ENCODE peak calls at places on chromosomes 13 and 19, in six cellular contexts. One of them, this sample, is unnamed.

GRCh38 chr13:44732503-44733098 is 156.5 kb upstream of the TSC22D1 start:
- DNase-seq in CD4-positive, alpha-beta T cell: no peak
- DNase-seq in heart right ventricle: no peak
- DNase-seq in breast epithelium: no peak
- DNase-seq in IMR-90: no peak
- DNase-seq in uterus: no peak
- DNase-seq in this sample: no peak

GRCh38 chr13:37187110-37187509 is 81.6 kb upstream of the CSNK1A1L start:
- DNase-seq in CD4-positive, alpha-beta T cell: no peak
- DNase-seq in heart right ventricle: no peak
- DNase-seq in breast epithelium: no peak
- DNase-seq in IMR-90: no peak
- DNase-seq in uterus: no peak
- DNase-seq in this sample: no peak

GRCh38 chr13:24112791-24113190 is 47.7 kb upstream of the SPATA13 start:
- DNase-seq in CD4-positive, alpha-beta T cell: no peak
- DNase-seq in heart right ventricle: no peak
- DNase-seq in breast epithelium: no peak
- DNase-seq in IMR-90: peak; percentile 48
- DNase-seq in uterus: no peak
- DNase-seq in this sample: no peak

GRCh38 chr13:110249326-110249725 is 57.6 kb downstream of the COL4A1 start:
- DNase-seq in CD4-positive, alpha-beta T cell: no peak
- DNase-seq in heart right ventricle: no peak
- DNase-seq in breast epithelium: no peak
- DNase-seq in IMR-90: no peak
- DNase-seq in uterus: no peak
- DNase-seq in this sample: no peak

GRCh38 chr19:30338878-30339623 is 33.1 kb upstream of the ZNF536 start:
- DNase-seq in CD4-positive, alpha-beta T cell: no peak
- DNase-seq in heart right ventricle: no peak
- DNase-seq in breast epithelium: peak; percentile 27
- DNase-seq in IMR-90: no peak
- DNase-seq in uterus: no peak
- DNase-seq in this sample: no peak

GRCh38 chr13:27338816-27339215 is 68.2 kb downstream of the RASL11A start:
- DNase-seq in CD4-positive, alpha-beta T cell: no peak
- DNase-seq in heart right ventricle: no peak
- DNase-seq in breast epithelium: no peak
- DNase-seq in IMR-90: no peak
- DNase-seq in uterus: no peak
- DNase-seq in this sample: no peak

GRCh38 chr19:15424692-15425272 is 6.0 kb upstream of the AKAP8L start:
- DNase-seq in CD4-positive, alpha-beta T cell: no peak
- DNase-seq in heart right ventricle: no peak
- DNase-seq in breast epithelium: no peak
- DNase-seq in IMR-90: no peak
- DNase-seq in uterus: no peak
- DNase-seq in this sample: no peak

GRCh38 chr13:39040206-39040605 is 1.9 kb downstream of the NHLRC3 start:
- DNase-seq in CD4-positive, alpha-beta T cell: no peak
- DNase-seq in heart right ventricle: no peak
- DNase-seq in breast epithelium: no peak
- DNase-seq in IMR-90: no peak
- DNase-seq in uterus: no peak
- DNase-seq in this sample: no peak

GRCh38 chr13:44822291-44822690 is 167.0 kb downstream of the NUFIP1 start:
- DNase-seq in CD4-positive, alpha-beta T cell: no peak
- DNase-seq in heart right ventricle: no peak
- DNase-seq in breast epithelium: no peak
- DNase-seq in IMR-90: no peak
- DNase-seq in uterus: no peak
- DNase-seq in this sample: no peak

GRCh38 chr13:66875264-66875663 is 354.9 kb downstream of the PCDH9 start:
- DNase-seq in CD4-positive, alpha-beta T cell: no peak
- DNase-seq in heart right ventricle: no peak
- DNase-seq in breast epithelium: no peak
- DNase-seq in IMR-90: no peak
- DNase-seq in uterus: no peak
- DNase-seq in this sample: no peak

GRCh38 chr19:34900245-34900644 is 26.5 kb upstream of the ZNF30 start:
- DNase-seq in CD4-positive, alpha-beta T cell: no peak
- DNase-seq in heart right ventricle: no peak
- DNase-seq in breast epithelium: no peak
- DNase-seq in IMR-90: no peak
- DNase-seq in uterus: no peak
- DNase-seq in this sample: no peak

GRCh38 chr19:10568444-10568825 is 344 bp downstream of the CDKN2D start:
- DNase-seq in CD4-positive, alpha-beta T cell: no peak
- DNase-seq in heart right ventricle: peak; percentile 26
- DNase-seq in breast epithelium: peak; percentile 63
- DNase-seq in IMR-90: no peak
- DNase-seq in uterus: no peak
- DNase-seq in this sample: no peak

GRCh38 chr19:11420429-11420893 is 1.3 kb upstream of the RGL3 start:
- DNase-seq in CD4-positive, alpha-beta T cell: no peak
- DNase-seq in heart right ventricle: peak; percentile 65
- DNase-seq in breast epithelium: no peak
- DNase-seq in IMR-90: no peak
- DNase-seq in uterus: peak; percentile 60
- DNase-seq in this sample: no peak

GRCh38 chr19:18568367-18568766 is 3.3 kb upstream of the UBA52 start:
- DNase-seq in CD4-positive, alpha-beta T cell: no peak
- DNase-seq in heart right ventricle: no peak
- DNase-seq in breast epithelium: no peak
- DNase-seq in IMR-90: no peak
- DNase-seq in uterus: no peak
- DNase-seq in this sample: no peak

GRCh38 chr13:112444416-112445399 is 68.6 kb downstream of the SPACA7 start:
- DNase-seq in CD4-positive, alpha-beta T cell: no peak
- DNase-seq in heart right ventricle: no peak
- DNase-seq in breast epithelium: no peak
- DNase-seq in IMR-90: no peak
- DNase-seq in uterus: no peak
- DNase-seq in this sample: no peak

GRCh38 chr19:29467824-29468401 is 57.9 kb upstream of the VSTM2B start:
- DNase-seq in CD4-positive, alpha-beta T cell: no peak
- DNase-seq in heart right ventricle: no peak
- DNase-seq in breast epithelium: no peak
- DNase-seq in IMR-90: peak; percentile 21
- DNase-seq in uterus: no peak
- DNase-seq in this sample: peak; percentile 15

GRCh38 chr13:110759710-110760109 is 46.2 kb downstream of the ING1 start:
- DNase-seq in CD4-positive, alpha-beta T cell: no peak
- DNase-seq in heart right ventricle: no peak
- DNase-seq in breast epithelium: no peak
- DNase-seq in IMR-90: peak; percentile 87
- DNase-seq in uterus: no peak
- DNase-seq in this sample: peak; percentile 26

GRCh38 chr13:70884196-70884595 is 775.9 kb upstream of the KLHL1 start:
- DNase-seq in CD4-positive, alpha-beta T cell: no peak
- DNase-seq in heart right ventricle: no peak
- DNase-seq in breast epithelium: no peak
- DNase-seq in IMR-90: no peak
- DNase-seq in uterus: no peak
- DNase-seq in this sample: no peak

GRCh38 chr19:1001538-1002166 is 1.4 kb downstream of the GRIN3B start:
- DNase-seq in CD4-positive, alpha-beta T cell: peak; percentile 72
- DNase-seq in heart right ventricle: no peak
- DNase-seq in breast epithelium: no peak
- DNase-seq in IMR-90: no peak
- DNase-seq in uterus: peak; percentile 56
- DNase-seq in this sample: peak; percentile 48
- TF ChIP-seq CTCF in CD4-positive, alpha-beta T cell: peak; percentile 91
- TF ChIP-seq CTCF in heart right ventricle: peak; percentile 96
- TF ChIP-seq CTCF in breast epithelium: peak; percentile 69
- TF ChIP-seq CTCF in IMR-90: peak; percentile 79
- TF ChIP-seq CTCF in uterus: peak; percentile 76
- TF ChIP-seq CTCF in this sample: peak; percentile 93

GRCh38 chr13:42706286-42706685 is 75.1 kb upstream of the FAM216B start:
- DNase-seq in CD4-positive, alpha-beta T cell: no peak
- DNase-seq in heart right ventricle: no peak
- DNase-seq in breast epithelium: no peak
- DNase-seq in IMR-90: no peak
- DNase-seq in uterus: no peak
- DNase-seq in this sample: no peak

GRCh38 chr13:42699922-42700321 is 81.5 kb upstream of the FAM216B start:
- DNase-seq in CD4-positive, alpha-beta T cell: no peak
- DNase-seq in heart right ventricle: no peak
- DNase-seq in breast epithelium: no peak
- DNase-seq in IMR-90: no peak
- DNase-seq in uterus: no peak
- DNase-seq in this sample: no peak

GRCh38 chr13:42707003-42707402 is 74.4 kb upstream of the FAM216B start:
- DNase-seq in CD4-positive, alpha-beta T cell: no peak
- DNase-seq in heart right ventricle: no peak
- DNase-seq in breast epithelium: no peak
- DNase-seq in IMR-90: peak; percentile 18
- DNase-seq in uterus: no peak
- DNase-seq in this sample: no peak

GRCh38 chr13:42702726-42703125 is 78.7 kb upstream of the FAM216B start:
- DNase-seq in CD4-positive, alpha-beta T cell: no peak
- DNase-seq in heart right ventricle: no peak
- DNase-seq in breast epithelium: no peak
- DNase-seq in IMR-90: no peak
- DNase-seq in uterus: peak; percentile 50
- DNase-seq in this sample: no peak

DNA sequence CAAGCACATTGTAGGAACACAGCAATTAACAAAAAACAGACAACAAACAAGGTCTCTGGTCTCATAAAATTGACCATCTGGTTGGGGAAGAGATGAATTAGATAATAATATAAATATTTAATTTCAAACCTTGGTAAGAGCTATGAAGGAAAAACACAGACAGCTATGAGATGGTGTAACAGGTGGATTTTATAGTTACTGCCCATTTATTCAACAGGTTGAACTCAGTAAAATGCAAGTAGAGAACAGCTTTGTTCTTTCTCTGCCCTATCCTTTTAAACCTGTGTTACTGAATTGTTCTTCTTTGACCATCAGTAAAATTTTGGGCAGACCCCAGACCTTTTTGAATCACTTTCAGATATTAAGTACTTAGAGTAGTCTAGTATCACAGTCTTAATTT is 77.6 kb upstream of the FAM216B start:
- DNase-seq in CD4-positive, alpha-beta T cell: no peak
- DNase-seq in heart right ventricle: no peak
- DNase-seq in breast epithelium: no peak
- DNase-seq in IMR-90: no peak
- DNase-seq in uterus: no peak
- DNase-seq in this sample: no peak
- H3K27ac ChIP-seq in CD4-positive, alpha-beta T cell: no peak overlapping the region
- H3K27ac ChIP-seq in heart right ventricle: no peak overlapping the region
- H3K27ac ChIP-seq in breast epithelium: no peak overlapping the region
- H3K27ac ChIP-seq in IMR-90: no peak overlapping the region
- H3K27ac ChIP-seq in uterus: no peak overlapping the region
- H3K27ac ChIP-seq in this sample: no peak overlapping the region

GRCh38 chr13:102591988-102592781 is 4.6 kb upstream of the TPP2 start:
- DNase-seq in CD4-positive, alpha-beta T cell: peak; percentile 70
- DNase-seq in heart right ventricle: peak; percentile 68
- DNase-seq in breast epithelium: peak; percentile 64
- DNase-seq in IMR-90: peak; percentile 75
- DNase-seq in uterus: peak; percentile 87
- DNase-seq in this sample: peak; percentile 40
- TF ChIP-seq CTCF in CD4-positive, alpha-beta T cell: peak; percentile 69
- TF ChIP-seq CTCF in heart right ventricle: peak; percentile 62
- TF ChIP-seq CTCF in breast epithelium: peak; percentile 21
- TF ChIP-seq CTCF in IMR-90: peak; percentile 64
- TF ChIP-seq CTCF in uterus: peak; percentile 78
- TF ChIP-seq CTCF in this sample: peak; percentile 81

GRCh38 chr19:934197-934840 is 8.5 kb downstream of the ARID3A start:
- DNase-seq in CD4-positive, alpha-beta T cell: no peak
- DNase-seq in heart right ventricle: no peak
- DNase-seq in breast epithelium: no peak
- DNase-seq in IMR-90: no peak
- DNase-seq in uterus: no peak
- DNase-seq in this sample: no peak
- H3K27ac ChIP-seq in CD4-positive, alpha-beta T cell: no peak overlapping the region
- H3K27ac ChIP-seq in heart right ventricle: peak overlapping the region; percentile 73
- H3K27ac ChIP-seq in breast epithelium: peak overlapping the region; percentile 39
- H3K27ac ChIP-seq in IMR-90: peak overlapping the region; percentile 97
- H3K27ac ChIP-seq in uterus: peak overlapping the region; percentile 66
- H3K27ac ChIP-seq in this sample: peak overlapping the region; percentile 79

GRCh38 chr19:7877249-7877836 is 3.2 kb upstream of the PRR36 start:
- DNase-seq in CD4-positive, alpha-beta T cell: no peak
- DNase-seq in heart right ventricle: no peak
- DNase-seq in breast epithelium: no peak
- DNase-seq in IMR-90: no peak
- DNase-seq in uterus: no peak
- DNase-seq in this sample: no peak
- TF ChIP-seq CTCF in CD4-positive, alpha-beta T cell: no peak
- TF ChIP-seq CTCF in heart right ventricle: no peak
- TF ChIP-seq CTCF in breast epithelium: no peak
- TF ChIP-seq CTCF in IMR-90: no peak
- TF ChIP-seq CTCF in uterus: no peak
- TF ChIP-seq CTCF in this sample: no peak

DNA sequence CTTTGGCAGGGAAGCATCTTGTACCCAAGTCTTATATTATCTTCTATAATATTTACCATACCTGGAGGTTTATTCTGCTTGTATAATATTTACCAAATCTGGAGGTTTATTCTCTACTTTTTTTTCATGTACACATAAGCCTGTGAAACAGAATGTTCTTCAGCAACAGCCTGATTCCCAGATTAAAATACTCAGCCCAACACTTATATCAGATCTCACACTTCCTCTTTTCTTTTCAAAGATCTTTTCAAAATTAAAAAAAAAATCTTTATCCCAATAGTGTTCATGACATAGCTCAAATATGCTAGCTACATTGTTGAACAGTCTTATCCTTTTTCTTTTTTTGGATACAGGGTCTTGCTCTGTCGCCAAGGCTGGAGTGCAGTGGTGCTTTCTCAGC is 300.7 kb downstream of the LMO7 start:
- DNase-seq in CD4-positive, alpha-beta T cell: no peak
- DNase-seq in heart right ventricle: no peak
- DNase-seq in breast epithelium: no peak
- DNase-seq in IMR-90: no peak
- DNase-seq in uterus: no peak
- DNase-seq in this sample: no peak
- H3K27ac ChIP-seq in CD4-positive, alpha-beta T cell: no peak overlapping the region
- H3K27ac ChIP-seq in heart right ventricle: no peak overlapping the region
- H3K27ac ChIP-seq in breast epithelium: no peak overlapping the region
- H3K27ac ChIP-seq in IMR-90: no peak overlapping the region
- H3K27ac ChIP-seq in uterus: no peak overlapping the region
- H3K27ac ChIP-seq in this sample: no peak overlapping the region

This sample was measured in RWPE1.